ENCODE peak calls at places on chromosomes 6 and 20, in seven cellular contexts. One of them, this sample, is unnamed.
A peak's percentile ranks its signal among the peaks of the same experiment; 100 is the strongest.

GRCh38 chr6:40930555-40930954 is 108.5 kb downstream of the UNC5CL start:
- DNase-seq in A549: peak; percentile 24
- DNase-seq in cardiac muscle cell: peak; percentile 54
- DNase-seq in prostate gland: no peak
- DNase-seq in foreskin fibroblast: peak; percentile 24
- DNase-seq in thyroid gland: no peak
- DNase-seq in heart right ventricle: peak; percentile 9
- DNase-seq in this sample: peak; percentile 24

GRCh38 chr6:25918083-25918683 is 12.3 kb downstream of the SLC17A2 start:
- DNase-seq in foreskin fibroblast: no peak
- DNase-seq in cardiac muscle cell: no peak
- DNase-seq in heart right ventricle: no peak
- DNase-seq in thyroid gland: no peak
- DNase-seq in prostate gland: no peak
- DNase-seq in A549: no peak
- DNase-seq in this sample: no peak

GRCh38 chr20:40154514-40154913 is 534.5 kb downstream of the MAFB start:
- DNase-seq in heart right ventricle: peak; percentile 4
- DNase-seq in A549: no peak
- DNase-seq in cardiac muscle cell: no peak
- DNase-seq in foreskin fibroblast: no peak
- DNase-seq in thyroid gland: no peak
- DNase-seq in prostate gland: no peak
- DNase-seq in this sample: no peak

GRCh38 chr6:4635666-4636065 is 140.5 kb upstream of the CDYL start:
- DNase-seq in thyroid gland: no peak
- DNase-seq in heart right ventricle: no peak
- DNase-seq in foreskin fibroblast: peak; percentile 16
- DNase-seq in prostate gland: no peak
- DNase-seq in A549: no peak
- DNase-seq in cardiac muscle cell: peak; percentile 71
- DNase-seq in this sample: no peak

GRCh38 chr20:44460795-44461141 is 14.9 kb upstream of the TTPAL start:
- DNase-seq in prostate gland: no peak
- DNase-seq in foreskin fibroblast: peak; percentile 61
- DNase-seq in A549: peak; percentile 45
- DNase-seq in cardiac muscle cell: peak; percentile 73
- DNase-seq in thyroid gland: no peak
- DNase-seq in heart right ventricle: no peak
- DNase-seq in this sample: peak; percentile 51

GRCh38 chr20:48482790-48483189 is 345.0 kb downstream of the PREX1 start:
- DNase-seq in cardiac muscle cell: no peak
- DNase-seq in heart right ventricle: no peak
- DNase-seq in foreskin fibroblast: no peak
- DNase-seq in thyroid gland: no peak
- DNase-seq in prostate gland: no peak
- DNase-seq in A549: no peak
- DNase-seq in this sample: no peak

GRCh38 chr6:115000736-115001135 is 657.9 kb upstream of the HS3ST5 start:
- DNase-seq in A549: no peak
- DNase-seq in heart right ventricle: no peak
- DNase-seq in cardiac muscle cell: no peak
- DNase-seq in prostate gland: no peak
- DNase-seq in thyroid gland: no peak
- DNase-seq in foreskin fibroblast: peak; percentile 16
- DNase-seq in this sample: no peak

GRCh38 chr20:43322851-43323250 is 133.1 kb upstream of the PTPRT start:
- DNase-seq in A549: peak; percentile 10
- DNase-seq in prostate gland: no peak
- DNase-seq in thyroid gland: no peak
- DNase-seq in heart right ventricle: no peak
- DNase-seq in foreskin fibroblast: peak; percentile 2
- DNase-seq in cardiac muscle cell: peak; percentile 56
- DNase-seq in this sample: peak; percentile 50

GRCh38 chr6:13420269-13420668 is 67.1 kb downstream of the GFOD1 start:
- DNase-seq in foreskin fibroblast: peak; percentile 44
- DNase-seq in prostate gland: no peak
- DNase-seq in cardiac muscle cell: peak; percentile 66
- DNase-seq in A549: no peak
- DNase-seq in heart right ventricle: no peak
- DNase-seq in thyroid gland: no peak
- DNase-seq in this sample: no peak

GRCh38 chr6:75691012-75691411 is 58.0 kb upstream of the MYO6 start:
- DNase-seq in foreskin fibroblast: peak; percentile 30
- DNase-seq in cardiac muscle cell: peak; percentile 42
- DNase-seq in thyroid gland: no peak
- DNase-seq in heart right ventricle: no peak
- DNase-seq in A549: peak; percentile 22
- DNase-seq in prostate gland: no peak
- DNase-seq in this sample: no peak

GRCh38 chr6:54730767-54731665 is 115.6 kb upstream of the FAM83B start:
- DNase-seq in prostate gland: no peak
- DNase-seq in A549: no peak
- DNase-seq in foreskin fibroblast: no peak
- DNase-seq in cardiac muscle cell: no peak
- DNase-seq in heart right ventricle: no peak
- DNase-seq in thyroid gland: no peak
- DNase-seq in this sample: no peak

GRCh38 chr6:90493332-90493731 is 93.5 kb downstream of the MAP3K7 start:
- DNase-seq in thyroid gland: no peak
- DNase-seq in prostate gland: no peak
- DNase-seq in foreskin fibroblast: peak; percentile 32
- DNase-seq in cardiac muscle cell: peak; percentile 68
- DNase-seq in A549: no peak
- DNase-seq in heart right ventricle: no peak
- DNase-seq in this sample: no peak

GRCh38 chr6:2803731-2804429 is 37.8 kb downstream of the SERPINB1 start:
- DNase-seq in cardiac muscle cell: no peak
- DNase-seq in thyroid gland: no peak
- DNase-seq in A549: no peak
- DNase-seq in foreskin fibroblast: peak; percentile 23
- DNase-seq in heart right ventricle: no peak
- DNase-seq in prostate gland: no peak
- DNase-seq in this sample: no peak

GRCh38 chr6:31829633-31830492 is 2.3 kb downstream of the HSPA1B start:
- DNase-seq in prostate gland: no peak
- DNase-seq in heart right ventricle: no peak
- DNase-seq in foreskin fibroblast: peak; percentile 63
- DNase-seq in thyroid gland: peak; percentile 29
- DNase-seq in A549: peak; percentile 51
- DNase-seq in cardiac muscle cell: peak; percentile 69
- DNase-seq in this sample: peak; percentile 57

GRCh38 chr20:2089447-2089846 is 12.2 kb upstream of the STK35 start:
- DNase-seq in foreskin fibroblast: no peak
- DNase-seq in thyroid gland: no peak
- DNase-seq in A549: no peak
- DNase-seq in heart right ventricle: no peak
- DNase-seq in cardiac muscle cell: no peak
- DNase-seq in prostate gland: no peak
- DNase-seq in this sample: no peak

GRCh38 chr20:2084703-2085102 is 16.9 kb upstream of the STK35 start:
- DNase-seq in heart right ventricle: no peak
- DNase-seq in cardiac muscle cell: peak; percentile 63
- DNase-seq in foreskin fibroblast: peak; percentile 58
- DNase-seq in A549: no peak
- DNase-seq in thyroid gland: no peak
- DNase-seq in prostate gland: no peak
- DNase-seq in this sample: no peak

GRCh38 chr20:2086980-2087377 is 14.6 kb upstream of the STK35 start:
- DNase-seq in heart right ventricle: no peak
- DNase-seq in foreskin fibroblast: no peak
- DNase-seq in prostate gland: no peak
- DNase-seq in cardiac muscle cell: no peak
- DNase-seq in A549: no peak
- DNase-seq in thyroid gland: no peak
- DNase-seq in this sample: no peak

GRCh38 chr20:2088904-2089303 is 12.7 kb upstream of the STK35 start:
- DNase-seq in thyroid gland: no peak
- DNase-seq in prostate gland: no peak
- DNase-seq in cardiac muscle cell: no peak
- DNase-seq in A549: no peak
- DNase-seq in heart right ventricle: no peak
- DNase-seq in foreskin fibroblast: no peak
- DNase-seq in this sample: no peak

GRCh38 chr20:2086177-2086979 is 15.2 kb upstream of the STK35 start:
- DNase-seq in A549: no peak
- DNase-seq in cardiac muscle cell: peak; percentile 9
- DNase-seq in thyroid gland: no peak
- DNase-seq in heart right ventricle: no peak
- DNase-seq in prostate gland: no peak
- DNase-seq in foreskin fibroblast: peak; percentile 35
- DNase-seq in this sample: no peak
- TF ChIP-seq CTCF in A549: no peak
- TF ChIP-seq CTCF in cardiac muscle cell: peak; percentile 33
- TF ChIP-seq CTCF in thyroid gland: no peak
- TF ChIP-seq CTCF in heart right ventricle: peak; percentile 38
- TF ChIP-seq CTCF in prostate gland: no peak
- TF ChIP-seq CTCF in foreskin fibroblast: peak; percentile 37
- TF ChIP-seq CTCF in this sample: no peak

GRCh38 chr6:47787620-47788497 is 6.0 kb downstream of the OPN5 start:
- DNase-seq in prostate gland: peak; percentile 33
- DNase-seq in A549: peak; percentile 59
- DNase-seq in heart right ventricle: peak; percentile 29
- DNase-seq in thyroid gland: peak; percentile 74
- DNase-seq in foreskin fibroblast: peak; percentile 72
- DNase-seq in cardiac muscle cell: peak; percentile 69
- DNase-seq in this sample: peak; percentile 77
- H3K4me3 ChIP-seq in prostate gland: no peak overlapping the region
- H3K4me3 ChIP-seq in A549: no peak overlapping the region
- H3K4me3 ChIP-seq in heart right ventricle: no peak overlapping the region
- H3K4me3 ChIP-seq in thyroid gland: no peak overlapping the region
- H3K4me3 ChIP-seq in foreskin fibroblast: peak overlapping the region; percentile 1
- H3K4me3 ChIP-seq in cardiac muscle cell: no peak overlapping the region
- H3K4me3 ChIP-seq in this sample: peak overlapping the region; percentile 2

GRCh38 chr6:124466949-124467348 is 495.3 kb upstream of the RNF217 start:
- DNase-seq in heart right ventricle: no peak
- DNase-seq in A549: no peak
- DNase-seq in prostate gland: no peak
- DNase-seq in thyroid gland: no peak
- DNase-seq in cardiac muscle cell: no peak
- DNase-seq in foreskin fibroblast: peak; percentile 2
- DNase-seq in this sample: no peak

GRCh38 chr6:124463271-124463670 is 499.0 kb upstream of the RNF217 start:
- DNase-seq in prostate gland: no peak
- DNase-seq in cardiac muscle cell: no peak
- DNase-seq in foreskin fibroblast: no peak
- DNase-seq in heart right ventricle: no peak
- DNase-seq in A549: no peak
- DNase-seq in thyroid gland: no peak
- DNase-seq in this sample: no peak

GRCh38 chr6:124459268-124459667 is 503.0 kb upstream of the RNF217 start:
- DNase-seq in cardiac muscle cell: no peak
- DNase-seq in A549: no peak
- DNase-seq in thyroid gland: no peak
- DNase-seq in foreskin fibroblast: no peak
- DNase-seq in heart right ventricle: no peak
- DNase-seq in prostate gland: no peak
- DNase-seq in this sample: no peak

DNA sequence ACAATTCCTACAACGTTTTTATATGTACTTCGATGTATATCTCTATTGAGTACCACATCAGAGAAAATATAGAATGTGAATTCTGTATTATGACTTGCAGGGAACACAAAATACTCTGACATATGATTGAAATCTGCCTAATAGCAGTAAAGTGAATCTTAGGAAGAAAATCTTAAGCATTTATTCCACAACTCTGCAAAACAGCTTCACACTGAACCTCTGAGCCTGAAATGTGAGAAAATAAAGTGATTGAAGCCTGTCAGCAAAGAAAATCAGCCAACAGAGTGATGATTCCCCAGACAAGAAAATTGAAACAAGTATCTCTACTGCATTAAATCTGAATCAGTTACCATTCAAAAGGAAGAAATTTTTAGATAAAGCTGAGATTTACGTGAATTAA is 499.5 kb upstream of the RNF217 start:
- DNase-seq in A549: no peak
- DNase-seq in foreskin fibroblast: no peak
- DNase-seq in prostate gland: no peak
- DNase-seq in cardiac muscle cell: no peak
- DNase-seq in heart right ventricle: no peak
- DNase-seq in thyroid gland: no peak
- DNase-seq in this sample: no peak
- TF ChIP-seq CTCF in A549: no peak
- TF ChIP-seq CTCF in foreskin fibroblast: no peak
- TF ChIP-seq CTCF in prostate gland: no peak
- TF ChIP-seq CTCF in cardiac muscle cell: no peak
- TF ChIP-seq CTCF in heart right ventricle: no peak
- TF ChIP-seq CTCF in thyroid gland: no peak
- TF ChIP-seq CTCF in this sample: no peak

GRCh38 chr6:683742-684440 is 9.0 kb downstream of the EXOC2 start:
- DNase-seq in foreskin fibroblast: peak; percentile 67
- DNase-seq in cardiac muscle cell: peak; percentile 82
- DNase-seq in prostate gland: no peak
- DNase-seq in thyroid gland: no peak
- DNase-seq in heart right ventricle: no peak
- DNase-seq in A549: no peak
- DNase-seq in this sample: peak; percentile 46

GRCh38 chr6:686528-686927 is 6.4 kb downstream of the EXOC2 start:
- DNase-seq in cardiac muscle cell: peak; percentile 16
- DNase-seq in foreskin fibroblast: peak; percentile 26
- DNase-seq in prostate gland: no peak
- DNase-seq in thyroid gland: no peak
- DNase-seq in A549: no peak
- DNase-seq in heart right ventricle: no peak
- DNase-seq in this sample: no peak

GRCh38 chr6:689223-689622 is 3.7 kb downstream of the EXOC2 start:
- DNase-seq in cardiac muscle cell: no peak
- DNase-seq in foreskin fibroblast: no peak
- DNase-seq in heart right ventricle: no peak
- DNase-seq in A549: no peak
- DNase-seq in prostate gland: no peak
- DNase-seq in thyroid gland: no peak
- DNase-seq in this sample: no peak

GRCh38 chr6:680666-681374 is 12.1 kb downstream of the EXOC2 start:
- DNase-seq in prostate gland: no peak
- DNase-seq in A549: no peak
- DNase-seq in thyroid gland: no peak
- DNase-seq in cardiac muscle cell: no peak
- DNase-seq in foreskin fibroblast: no peak
- DNase-seq in heart right ventricle: no peak
- DNase-seq in this sample: no peak

DNA sequence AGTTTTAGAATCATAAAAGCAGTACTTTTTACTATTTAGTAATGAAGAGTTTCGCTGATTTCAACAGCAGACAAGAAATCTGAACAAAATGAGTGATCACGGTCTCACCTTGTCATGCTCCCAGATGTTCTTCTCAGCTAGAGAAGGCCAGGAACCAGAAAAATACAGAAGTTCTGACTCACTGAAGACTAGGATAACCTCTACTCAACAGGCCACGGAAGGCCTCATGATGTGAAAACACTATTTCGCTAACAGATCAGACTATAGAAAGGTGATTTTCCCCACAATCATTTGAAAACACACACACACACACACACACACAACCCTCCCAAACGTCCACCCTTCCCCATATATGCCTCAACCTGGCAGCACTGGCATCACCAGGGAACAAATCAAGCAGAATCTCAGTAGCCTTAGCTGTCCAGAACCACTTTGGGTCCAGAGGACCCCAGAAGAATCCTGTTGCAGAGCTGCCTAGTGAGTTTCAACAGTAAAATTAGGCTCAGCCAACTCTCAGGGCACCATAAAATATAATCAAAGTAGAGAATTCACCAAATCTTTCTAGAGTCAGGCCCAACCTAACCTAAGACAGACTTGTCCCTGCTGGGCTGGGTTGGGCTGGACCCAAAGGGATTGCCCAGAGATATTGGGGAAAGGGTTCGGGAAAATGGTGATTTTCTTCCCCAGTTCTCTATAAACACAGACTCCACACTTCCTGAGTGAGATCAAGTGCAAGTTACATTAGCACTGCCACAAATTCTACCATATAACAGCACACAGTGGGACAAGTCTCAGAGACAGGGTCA is 7.9 kb downstream of the EXOC2 start:
- DNase-seq in cardiac muscle cell: peak; percentile 47
- DNase-seq in prostate gland: no peak
- DNase-seq in thyroid gland: no peak
- DNase-seq in A549: no peak
- DNase-seq in heart right ventricle: no peak
- DNase-seq in foreskin fibroblast: peak; percentile 48
- DNase-seq in this sample: no peak
- H3K4me3 ChIP-seq in cardiac muscle cell: no peak overlapping the region
- H3K4me3 ChIP-seq in prostate gland: no peak overlapping the region
- H3K4me3 ChIP-seq in thyroid gland: no peak overlapping the region
- H3K4me3 ChIP-seq in A549: no peak overlapping the region
- H3K4me3 ChIP-seq in heart right ventricle: no peak overlapping the region
- H3K4me3 ChIP-seq in foreskin fibroblast: no peak overlapping the region
- H3K4me3 ChIP-seq in this sample: no peak overlapping the region

This sample was measured in testis.